ENCODE peak calls at places on chromosomes 7 and 10, in eight cellular contexts. O is stomach, E is HL-60, H is fibroblast of lung, X is heart left ventricle, Z is bronchial epithelial cell, P is neural progenitor cell, Q is left ventricle myocardium inferior. Y is an unnamed sample. For H3K27me3, the result is how much of the 10 kb centered on the place peaks cover.

GRCh38 chr10:33600381-33600780 is 265.9 kb upstream of the NRP1 start:
- DNase-seq in O (no peak), E (no peak), H (peak), X (no peak), Z (peak), P (no peak), Q (no peak), Y (no peak)

GRCh38 chr7:44678468-44679179 is 70.0 kb upstream of the ZMIZ2 start:
- DNase-seq in O (no peak), E (peak), H (peak), X (no peak), Z (peak), P (no peak), Q (peak), Y (no peak)

GRCh38 chr10:77873558-77874380 is 52.8 kb downstream of the DLG5 start:
- DNase-seq in O (peak), E (peak), H (peak), X (no peak), Z (peak), P (no peak), Q (no peak), Y (peak)

GRCh38 chr10:88162852-88163251 is 299.4 kb downstream of the PTEN start:
- DNase-seq in O (no peak), E (no peak), H (no peak), X (no peak), Z (no peak), P (no peak), Q (no peak), Y (no peak)

GRCh38 chr10:32972929-32973328 is 14.9 kb upstream of the ITGB1 start:
- DNase-seq in O (no peak), E (no peak), H (no peak), X (no peak), Z (peak), P (no peak), Q (no peak), Y (no peak)

GRCh38 chr10:99544322-99544721 is 11.6 kb downstream of the NKX2-3 start:
- DNase-seq in O (no peak), E (no peak), H (no peak), X (no peak), Z (no peak), P (no peak), Q (no peak), Y (no peak)

GRCh38 chr7:155896531-155897263 is 84.4 kb upstream of the SHH start:
- DNase-seq in O (no peak), E (no peak), H (peak), X (no peak), Z (no peak), P (no peak), Q (no peak), Y (no peak)

GRCh38 chr7:134553976-134554375 is 5.1 kb downstream of the AKR1B15 start:
- DNase-seq in O (peak), E (no peak), H (no peak), X (no peak), Z (peak), P (peak), Q (no peak), Y (no peak)

GRCh38 chr7:35714862-35715261 is 19.9 kb upstream of the HERPUD2 start:
- DNase-seq in O (no peak), E (no peak), H (no peak), X (no peak), Z (no peak), P (no peak), Q (no peak), Y (no peak)

GRCh38 chr7:47283497-47284131 is 298.3 kb downstream of the TNS3 start:
- DNase-seq in O (no peak), E (no peak), H (no peak), X (peak), Z (peak), P (no peak), Q (no peak), Y (no peak)

GRCh38 chr10:97494151-97494550 is 4.1 kb downstream of the MMS19 start:
- DNase-seq in O (no peak), E (no peak), H (no peak), X (no peak), Z (no peak), P (no peak), Q (no peak), Y (no peak)

GRCh38 chr10:86443936-86444335 is 77.3 kb upstream of the GRID1 start:
- DNase-seq in O (no peak), E (no peak), H (no peak), X (no peak), Z (peak), P (no peak), Q (no peak), Y (no peak)

GRCh38 chr10:51705774-51706173 is 6.4 kb upstream of the CSTF2T start:
- DNase-seq in O (no peak), E (no peak), H (peak), X (no peak), Z (no peak), P (no peak), Q (no peak), Y (no peak)

GRCh38 chr10:48551796-48552591 is 52.9 kb downstream of the ARHGAP22 start:
- DNase-seq in O (no peak), E (peak), H (peak), X (no peak), Z (peak), P (peak), Q (peak), Y (no peak)

GRCh38 chr10:117216611-117217195 is 19.4 kb downstream of the KCNK18 start:
- DNase-seq in O (peak), E (peak), H (peak), X (peak), Z (peak), P (peak), Q (peak), Y (peak)

GRCh38 chr7:135414850-135415439 is 95.0 kb downstream of the CNOT4 start:
- DNase-seq in O (peak), E (peak), H (peak), X (no peak), Z (peak), P (peak), Q (no peak), Y (no peak)

GRCh38 chr7:158411232-158411950 is 176.2 kb downstream of the PTPRN2 start:
- DNase-seq in O (no peak), E (no peak), H (no peak), X (no peak), Z (no peak), P (no peak), Q (no peak), Y (no peak)

GRCh38 chr7:151371266-151371665 is 29.7 kb downstream of the NUB1 start:
- DNase-seq in O (peak), E (no peak), H (no peak), X (no peak), Z (no peak), P (no peak), Q (no peak), Y (no peak)

GRCh38 chr7:3232228-3232627 is 68.8 kb upstream of the SDK1 start:
- DNase-seq in O (no peak), E (no peak), H (peak), X (no peak), Z (no peak), P (no peak), Q (no peak), Y (no peak)

GRCh38 chr10:66924674-66925345 is 1.0 kb upstream of the LRRTM3 start:
- DNase-seq in O (no peak), E (no peak), H (no peak), X (no peak), Z (peak), P (no peak), Q (no peak), Y (no peak)

GRCh38 chr7:136976504-136977251 is 108.2 kb downstream of the CHRM2 start:
- DNase-seq in O (no peak), E (no peak), H (peak), X (no peak), Z (no peak), P (no peak), Q (no peak), Y (no peak)

GRCh38 chr10:43231523-43232078 is 35.3 kb downstream of the RASGEF1A start:
- DNase-seq in O (no peak), E (no peak), H (no peak), X (peak), Z (no peak), P (no peak), Q (peak), Y (no peak)
- H3K4me3 ChIP-seq in O (no peak), E (no peak), H (no peak), X (no peak), Z (no peak), P (no peak), Q (no peak), Y (no peak)

DNA sequence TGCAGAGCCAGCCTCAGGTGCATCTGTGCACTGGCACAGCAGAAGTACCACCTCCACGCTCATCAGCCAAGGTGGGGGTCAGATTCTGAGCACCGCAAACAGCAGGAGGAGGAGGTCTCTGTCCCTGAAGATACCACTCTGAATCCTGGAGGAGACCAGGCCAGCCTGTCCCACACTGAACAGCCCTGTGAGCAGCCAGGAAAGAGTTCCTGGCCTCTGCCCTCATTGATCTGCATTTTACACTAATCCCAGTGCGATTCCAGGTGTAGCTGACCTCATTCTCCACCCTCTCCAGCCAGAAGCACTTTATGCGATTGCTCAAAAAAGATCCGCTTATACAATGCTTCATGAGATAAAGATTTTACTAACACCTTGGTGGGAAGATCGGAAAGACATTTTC is 99.1 kb upstream of the CACUL1 start:
- DNase-seq in O (no peak), E (no peak), H (no peak), X (no peak), Z (no peak), P (no peak), Q (no peak), Y (no peak)
- TF ChIP-seq CTCF in O (no peak), E (no peak), H (no peak), X (no peak), Z (no peak), P (no peak), Q (no peak), Y (no peak)

GRCh38 chr10:28946479-28946878 is 269.2 kb downstream of the BAMBI start:
- DNase-seq in O (no peak), E (no peak), H (no peak), X (no peak), Z (no peak), P (no peak), Q (no peak), Y (no peak)
- H3K27me3 ChIP-seq in O (under half), E (under half), H (under half), X (under half), Z (under half), P (under half), Q (under half), Y (under half)

DNA sequence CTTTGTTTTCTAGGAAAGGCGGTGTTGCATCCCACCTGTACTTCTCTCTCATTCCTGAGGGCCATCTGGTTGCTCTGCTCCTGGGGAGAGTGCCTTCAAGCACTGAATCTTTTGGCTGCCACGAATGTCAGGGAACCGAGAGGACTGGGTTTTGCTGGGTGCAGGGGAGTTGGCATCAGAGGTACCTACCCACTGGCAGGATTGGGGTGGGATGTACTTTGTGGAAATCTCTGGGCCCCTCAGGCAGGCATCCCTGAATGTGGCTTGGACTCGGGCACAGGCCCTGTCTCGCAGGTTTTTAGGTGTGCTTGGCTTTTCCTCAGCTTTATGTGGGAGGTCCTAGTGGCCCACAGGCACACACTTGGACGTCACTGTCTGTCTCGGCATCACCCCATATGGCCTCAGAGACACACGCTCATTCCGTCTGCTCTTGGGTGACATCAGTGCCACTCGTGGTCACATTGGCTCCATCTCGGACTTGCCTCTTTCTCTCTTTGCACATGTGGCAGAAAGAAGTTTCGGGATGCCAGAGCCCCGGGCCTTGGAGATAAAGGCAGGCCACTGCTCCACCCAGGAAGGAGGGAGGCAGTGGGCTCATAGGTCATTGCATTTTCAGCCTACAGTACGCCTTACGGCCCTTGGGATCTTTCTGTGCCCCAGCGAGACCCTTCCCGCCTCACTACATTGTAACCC is 325.6 kb downstream of the ZNF716 start:
- DNase-seq in O (no peak), E (no peak), H (no peak), X (no peak), Z (no peak), P (no peak), Q (no peak), Y (no peak)
- H3K4me3 ChIP-seq in O (no peak), E (no peak), H (no peak), X (no peak), Z (no peak), P (no peak), Q (no peak), Y (no peak)

GRCh38 chr7:85829817-85830432 is 643.1 kb upstream of the SEMA3D start:
- DNase-seq in O (no peak), E (no peak), H (peak), X (no peak), Z (peak), P (no peak), Q (no peak), Y (no peak)
- TF ChIP-seq CTCF in O (no peak), E (no peak), H (peak), X (no peak), Z (no peak), P (peak), Q (peak), Y (no peak)

DNA sequence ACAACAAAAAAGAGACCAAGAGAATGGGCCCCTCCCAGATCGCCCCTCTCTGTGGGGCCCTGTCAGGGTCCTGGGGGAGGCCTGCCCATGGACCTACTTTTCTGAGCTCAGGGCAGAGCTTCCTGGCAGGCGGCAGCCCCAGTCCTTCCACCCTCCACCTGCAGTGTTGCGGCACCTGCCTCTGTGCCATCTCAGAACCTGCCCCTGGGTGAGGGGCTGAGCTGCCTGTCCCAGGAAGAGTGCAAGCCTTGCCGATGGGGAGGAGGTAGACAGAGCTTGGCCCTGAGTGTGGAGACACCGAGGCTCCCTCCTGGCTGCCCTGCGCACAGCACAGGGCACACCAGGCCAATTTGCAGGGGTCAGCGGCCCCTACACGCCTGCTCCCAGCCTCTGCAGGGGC is 67.5 kb downstream of the UNCX start:
- DNase-seq in O (no peak), E (no peak), H (no peak), X (peak), Z (no peak), P (no peak), Q (no peak), Y (no peak)
- H3K27me3 ChIP-seq in O (half or more), E (under half), H (under half), X (under half), Z (under half), P (under half), Q (half or more), Y (under half)

GRCh38 chr7:124758327-124758726 is 7.3 kb downstream of the GPR37 start:
- DNase-seq in O (no peak), E (no peak), H (peak), X (no peak), Z (no peak), P (no peak), Q (no peak), Y (no peak)
- H3K4me3 ChIP-seq in O (no peak), E (no peak), H (no peak), X (no peak), Z (no peak), P (no peak), Q (no peak), Y (no peak)